ENCODE peak calls at places on chromosomes 4 and X, in ten cellular contexts. F is fibroblast of lung; Q is left lung; V is heart left ventricle; O is CD8-positive, alpha-beta memory T cell; C is PC-3; T is kidney; A is upper lobe of right lung; E is brain microvascular endothelial cell; D is right lobe of liver. P is an unnamed sample.

GRCh38 chrX:153598541-153599191 is at the start of gene CCNQ:
- DNase-seq in F (peak), Q (no peak), V (peak), O (no peak), C (peak), T (peak), A (peak), E (no peak), D (peak), P (peak)

GRCh38 chrX:87005885-87006284 is 511.7 kb upstream of the KLHL4 start:
- DNase-seq in F (no peak), Q (no peak), V (no peak), O (no peak), C (no peak), T (no peak), A (no peak), E (no peak), D (no peak), P (no peak)

GRCh38 chr4:123250843-123251242 is 145.8 kb upstream of the SPRY1 start:
- DNase-seq in F (peak), Q (no peak), V (peak), O (no peak), C (no peak), T (no peak), A (no peak), E (peak), D (no peak), P (no peak)

GRCh38 chr4:36316544-36317082 is 35.2 kb downstream of the DTHD1 start:
- DNase-seq in F (peak), Q (no peak), V (no peak), O (no peak), C (peak), T (no peak), A (no peak), E (no peak), D (no peak), P (no peak)

GRCh38 chr4:152534541-152535231 is 1.2 kb downstream of the FBXW7 start:
- DNase-seq in F (peak), Q (peak), V (peak), O (peak), C (no peak), T (peak), A (peak), E (no peak), D (peak), P (peak)

GRCh38 chr4:58760100-58760499 is 1649.9 kb upstream of the IGFBP7 start:
- DNase-seq in F (no peak), Q (no peak), V (no peak), O (no peak), C (peak), T (no peak), A (no peak), E (no peak), D (no peak), P (no peak)

GRCh38 chrX:53930513-53931380 is 113.5 kb downstream of the PHF8 start:
- DNase-seq in F (peak), Q (no peak), V (no peak), O (no peak), C (no peak), T (no peak), A (no peak), E (peak), D (no peak), P (no peak)

GRCh38 chrX:153401133-153401764 is at the start of gene PNMA6E:
- DNase-seq in F (no peak), Q (no peak), V (no peak), O (no peak), C (no peak), T (no peak), A (peak), E (no peak), D (no peak), P (peak)

GRCh38 chr4:116480486-116480990 is 604.8 kb downstream of the TRAM1L1 start:
- DNase-seq in F (no peak), Q (no peak), V (no peak), O (no peak), C (no peak), T (no peak), A (no peak), E (no peak), D (no peak), P (no peak)

GRCh38 chr4:77801260-77801608 is 17.9 kb downstream of the CNOT6L start:
- DNase-seq in F (no peak), Q (no peak), V (no peak), O (peak), C (no peak), T (no peak), A (no peak), E (no peak), D (no peak), P (no peak)

GRCh38 chrX:7316280-7316679 is 168.3 kb upstream of the PUDP start:
- DNase-seq in F (peak), Q (no peak), V (no peak), O (no peak), C (peak), T (no peak), A (no peak), E (no peak), D (no peak), P (no peak)

GRCh38 chr4:118351851-118352827 is 664 bp downstream of the PRSS12 start:
- DNase-seq in F (peak), Q (peak), V (no peak), O (no peak), C (no peak), T (peak), A (peak), E (peak), D (peak), P (peak)

GRCh38 chrX:150361777-150362351 is 1.3 kb upstream of the MAMLD1 start:
- DNase-seq in F (no peak), Q (peak), V (peak), O (no peak), C (peak), T (peak), A (no peak), E (no peak), D (peak), P (peak)

GRCh38 chr4:108165601-108166000 is 3.1 kb downstream of the LEF1 start:
- DNase-seq in F (no peak), Q (no peak), V (no peak), O (peak), C (no peak), T (no peak), A (no peak), E (no peak), D (no peak), P (no peak)

GRCh38 chr4:86939737-86940141 is 4.9 kb downstream of the AFF1 start:
- DNase-seq in F (no peak), Q (no peak), V (no peak), O (peak), C (no peak), T (no peak), A (no peak), E (no peak), D (no peak), P (no peak)

GRCh38 chr4:85474818-85475630 is at the start of gene ARHGAP24:
- DNase-seq in F (peak), Q (peak), V (peak), O (no peak), C (peak), T (peak), A (peak), E (peak), D (peak), P (peak)

GRCh38 chr4:48491514-48492176 is 1.6 kb downstream of the ZAR1 start:
- DNase-seq in F (no peak), Q (peak), V (no peak), O (no peak), C (no peak), T (peak), A (no peak), E (no peak), D (no peak), P (no peak)

GRCh38 chr4:184645904-184646610 is 3.2 kb downstream of the CASP3 start:
- DNase-seq in F (no peak), Q (no peak), V (no peak), O (no peak), C (no peak), T (no peak), A (no peak), E (no peak), D (no peak), P (no peak)

GRCh38 chr4:76585897-76586360 is 150.9 kb downstream of the SHROOM3 start:
- DNase-seq in F (no peak), Q (peak), V (peak), O (peak), C (peak), T (peak), A (peak), E (peak), D (peak), P (peak)

GRCh38 chr4:76703676-76704075 is 194.3 kb downstream of the SOWAHB start:
- DNase-seq in F (no peak), Q (no peak), V (no peak), O (no peak), C (peak), T (no peak), A (no peak), E (no peak), D (no peak), P (no peak)

GRCh38 chrX:56759736-56760409 is 30.8 kb downstream of the NBDY start:
- DNase-seq in F (no peak), Q (peak), V (no peak), O (no peak), C (no peak), T (peak), A (no peak), E (no peak), D (peak), P (no peak)
- H3K4me3 ChIP-seq in F (no peak), Q (no peak), V (no peak), O (no peak), C (no peak), T (no peak), A (no peak), E (no peak), D (no peak), P (no peak)

GRCh38 chr4:151519728-151520415 is 110.9 kb downstream of the FHIP1A start:
- DNase-seq in F (no peak), Q (no peak), V (no peak), O (no peak), C (no peak), T (no peak), A (no peak), E (no peak), D (no peak), P (no peak)
- H3K27ac ChIP-seq in F (no peak), Q (no peak), V (no peak), O (no peak), C (no peak), T (no peak), A (no peak), E (no peak), D (no peak), P (no peak)

GRCh38 chr4:46992338-46992737 is 1.0 kb downstream of the GABRA4 start:
- DNase-seq in F (no peak), Q (no peak), V (no peak), O (no peak), C (no peak), T (no peak), A (no peak), E (no peak), D (no peak), P (no peak)

GRCh38 chr4:46999584-46999983 is 6.2 kb upstream of the GABRA4 start:
- DNase-seq in F (peak), Q (no peak), V (no peak), O (no peak), C (no peak), T (no peak), A (no peak), E (peak), D (no peak), P (no peak)

GRCh38 chr4:46993075-46994006 is at the start of gene GABRA4:
- DNase-seq in F (peak), Q (peak), V (peak), O (no peak), C (no peak), T (peak), A (peak), E (no peak), D (no peak), P (no peak)

GRCh38 chr4:46994007-46994405 is 625 bp upstream of the GABRA4 start:
- DNase-seq in F (peak), Q (peak), V (peak), O (no peak), C (no peak), T (no peak), A (no peak), E (no peak), D (no peak), P (no peak)
- H3K4me3 ChIP-seq in F (no peak), Q (no peak), V (peak), O (no peak), C (no peak), T (peak), A (peak), E (peak), D (no peak), P (no peak)

GRCh38 chrX:115591420-115591819 is 30.4 kb downstream of the PLS3 start:
- DNase-seq in F (no peak), Q (no peak), V (no peak), O (no peak), C (no peak), T (no peak), A (no peak), E (no peak), D (no peak), P (no peak)
- H3K27ac ChIP-seq in F (no peak), Q (peak), V (peak), O (no peak), C (peak), T (peak), A (no peak), E (peak), D (no peak), P (no peak)

GRCh38 chr4:13977755-13978154 is 350.2 kb upstream of the BOD1L1 start:
- DNase-seq in F (no peak), Q (no peak), V (no peak), O (no peak), C (no peak), T (no peak), A (no peak), E (no peak), D (no peak), P (no peak)

GRCh38 chr4:13983189-13983790 is 355.8 kb upstream of the BOD1L1 start:
- DNase-seq in F (no peak), Q (no peak), V (no peak), O (no peak), C (no peak), T (no peak), A (no peak), E (no peak), D (no peak), P (no peak)

GRCh38 chr4:13984996-13985780 is 357.7 kb upstream of the BOD1L1 start:
- DNase-seq in F (peak), Q (no peak), V (no peak), O (no peak), C (no peak), T (no peak), A (no peak), E (peak), D (no peak), P (no peak)

GRCh38 chr4:13982008-13982407 is 354.5 kb upstream of the BOD1L1 start:
- DNase-seq in F (no peak), Q (no peak), V (no peak), O (no peak), C (no peak), T (no peak), A (no peak), E (no peak), D (no peak), P (no peak)

DNA sequence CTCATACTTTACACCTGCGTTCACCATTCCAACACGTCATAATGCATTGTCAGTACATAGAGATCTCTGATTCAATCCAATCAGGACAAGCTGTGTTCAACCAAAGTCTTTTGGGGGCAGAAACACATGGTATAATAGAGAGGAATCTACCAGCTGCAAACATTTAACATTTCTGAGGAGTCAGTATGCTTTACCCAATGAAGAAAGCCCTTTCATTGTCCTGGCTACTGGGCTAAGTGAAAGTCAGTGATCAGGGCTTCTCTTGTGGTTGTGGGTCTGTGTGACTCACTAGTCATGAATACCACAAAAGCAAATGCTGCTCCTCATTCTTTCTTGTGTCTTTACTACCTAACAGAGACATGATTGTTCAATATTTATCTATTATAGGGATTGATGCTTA is 352.8 kb upstream of the BOD1L1 start:
- DNase-seq in F (peak), Q (no peak), V (no peak), O (no peak), C (peak), T (no peak), A (no peak), E (peak), D (no peak), P (no peak)
- H3K4me3 ChIP-seq in F (no peak), Q (no peak), V (no peak), O (no peak), C (no peak), T (no peak), A (no peak), E (no peak), D (no peak), P (no peak)

GRCh38 chrX:21225643-21226042 is 148.6 kb upstream of the CNKSR2 start:
- DNase-seq in F (no peak), Q (no peak), V (no peak), O (no peak), C (peak), T (no peak), A (no peak), E (no peak), D (no peak), P (no peak)
- H3K27ac ChIP-seq in F (no peak), Q (no peak), V (no peak), O (no peak), C (peak), T (no peak), A (no peak), E (no peak), D (no peak), P (no peak)

GRCh38 chr4:53592686-53593641 is 1.7 kb upstream of the LNX1 start:
- DNase-seq in F (no peak), Q (peak), V (no peak), O (no peak), C (no peak), T (peak), A (peak), E (no peak), D (no peak), P (peak)

GRCh38 chr4:53591372-53591892 is at the start of gene LNX1:
- DNase-seq in F (no peak), Q (peak), V (no peak), O (no peak), C (peak), T (peak), A (peak), E (no peak), D (peak), P (peak)

GRCh38 chr4:53593765-53594164 is 2.5 kb upstream of the LNX1 start:
- DNase-seq in F (no peak), Q (no peak), V (no peak), O (no peak), C (no peak), T (no peak), A (no peak), E (no peak), D (no peak), P (no peak)

GRCh38 chr4:53589511-53589910 is 1.8 kb downstream of the LNX1 start:
- DNase-seq in F (no peak), Q (no peak), V (no peak), O (no peak), C (no peak), T (no peak), A (no peak), E (no peak), D (no peak), P (no peak)

GRCh38 chr4:53592128-53592527 is 842 bp upstream of the LNX1 start:
- DNase-seq in F (peak), Q (no peak), V (no peak), O (no peak), C (no peak), T (no peak), A (no peak), E (no peak), D (no peak), P (no peak)
- H3K4me3 ChIP-seq in F (no peak), Q (no peak), V (peak), O (no peak), C (peak), T (no peak), A (peak), E (no peak), D (no peak), P (no peak)

GRCh38 chr4:80268081-80268823 is 1.8 kb downstream of the FGF5 start:
- DNase-seq in F (peak), Q (peak), V (no peak), O (no peak), C (no peak), T (no peak), A (no peak), E (peak), D (no peak), P (no peak)

GRCh38 chr4:80270321-80270720 is 3.9 kb downstream of the FGF5 start:
- DNase-seq in F (peak), Q (no peak), V (no peak), O (no peak), C (no peak), T (no peak), A (no peak), E (no peak), D (no peak), P (no peak)

GRCh38 chr4:80266902-80267380 is 477 bp downstream of the FGF5 start:
- DNase-seq in F (peak), Q (peak), V (no peak), O (no peak), C (peak), T (no peak), A (no peak), E (peak), D (no peak), P (no peak)

GRCh38 chr4:80268936-80269335 is 2.5 kb downstream of the FGF5 start:
- DNase-seq in F (peak), Q (peak), V (no peak), O (no peak), C (no peak), T (no peak), A (no peak), E (no peak), D (no peak), P (no peak)

GRCh38 chr4:80271806-80272205 is 5.3 kb downstream of the FGF5 start:
- DNase-seq in F (peak), Q (no peak), V (no peak), O (no peak), C (peak), T (no peak), A (no peak), E (no peak), D (no peak), P (no peak)
- H3K27ac ChIP-seq in F (no peak), Q (no peak), V (no peak), O (no peak), C (no peak), T (no peak), A (no peak), E (no peak), D (no peak), P (no peak)

GRCh38 chrX:12979011-12979629 is 4.2 kb downstream of the TMSB4X start:
- DNase-seq in F (no peak), Q (no peak), V (no peak), O (no peak), C (no peak), T (no peak), A (no peak), E (no peak), D (no peak), P (no peak)

GRCh38 chrX:12977761-12978204 is 2.9 kb downstream of the TMSB4X start:
- DNase-seq in F (no peak), Q (no peak), V (no peak), O (no peak), C (no peak), T (no peak), A (no peak), E (no peak), D (no peak), P (no peak)

GRCh38 chrX:12981880-12982279 is 7.0 kb downstream of the TMSB4X start:
- DNase-seq in F (no peak), Q (no peak), V (no peak), O (peak), C (no peak), T (no peak), A (no peak), E (no peak), D (no peak), P (no peak)

GRCh38 chrX:12978205-12979010 is 3.5 kb downstream of the TMSB4X start:
- DNase-seq in F (peak), Q (peak), V (peak), O (peak), C (peak), T (peak), A (peak), E (peak), D (no peak), P (peak)

DNA sequence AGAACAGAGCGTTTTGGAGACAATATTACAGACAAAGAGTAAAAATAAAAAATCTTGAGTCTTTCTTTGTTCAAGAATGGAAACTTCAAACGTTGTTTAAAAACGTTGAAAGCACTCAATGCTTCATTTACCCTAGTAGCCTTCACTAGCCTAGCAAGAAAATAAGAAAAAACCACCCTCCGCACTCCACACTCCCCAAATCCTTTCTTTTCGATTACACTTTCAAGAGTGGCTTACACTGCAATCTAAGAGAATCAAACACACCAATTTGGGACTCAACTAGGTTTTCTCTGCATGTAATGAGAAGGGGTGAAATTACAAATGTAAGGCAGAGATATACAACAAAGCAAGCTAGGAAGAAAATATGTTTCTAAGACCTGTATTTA is 4.7 kb downstream of the TMSB4X start:
- DNase-seq in F (no peak), Q (no peak), V (no peak), O (no peak), C (no peak), T (no peak), A (no peak), E (no peak), D (no peak), P (no peak)
- H3K4me3 ChIP-seq in F (no peak), Q (no peak), V (no peak), O (peak), C (no peak), T (no peak), A (no peak), E (no peak), D (no peak), P (no peak)

DNA sequence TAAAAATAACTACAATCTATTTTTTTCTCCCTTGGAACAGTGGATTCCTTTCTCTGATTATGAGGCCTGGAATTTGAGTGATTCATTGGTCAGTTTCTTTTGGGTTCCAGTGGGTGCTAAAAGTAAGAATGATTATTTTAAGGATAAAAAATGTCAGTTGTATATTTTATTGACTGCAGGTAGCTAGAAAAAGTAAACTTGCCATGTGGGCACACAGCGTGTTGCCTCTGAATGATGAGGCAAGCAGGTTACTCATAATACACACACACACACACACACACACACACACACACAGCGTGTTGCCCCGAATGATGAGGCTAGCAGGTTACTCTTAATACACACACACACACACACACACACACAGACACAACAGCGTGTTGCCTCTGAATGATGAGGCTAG is 13.8 kb downstream of the GALNT7 start:
- DNase-seq in F (peak), Q (no peak), V (no peak), O (no peak), C (peak), T (no peak), A (no peak), E (peak), D (no peak), P (no peak)
- H3K27ac ChIP-seq in F (peak), Q (no peak), V (no peak), O (no peak), C (peak), T (no peak), A (no peak), E (peak), D (no peak), P (no peak)